ENCODE peak calls at places on chromosomes 2 and 18, in seven cellular contexts. E is NCI-H1092, G is T-helper 2 cell, J is MCF 10A, N is HFFc6, B is NCI-H1694, K is H7. O is an unnamed sample.

GRCh38 chr18:79507546-79508480 is 112.1 kb downstream of the NFATC1 start:
- DNase-seq in E (no peak), G (no peak), J (no peak), N (peak), B (no peak), K (peak), O (peak)

GRCh38 chr2:134429886-134430285 is 176.0 kb downstream of the MGAT5 start:
- DNase-seq in E (no peak), G (no peak), J (no peak), N (no peak), B (no peak), K (no peak), O (no peak)

GRCh38 chr18:46624127-46624526 is 32.9 kb downstream of the LOXHD1 start:
- DNase-seq in E (no peak), G (peak), J (no peak), N (no peak), B (no peak), K (no peak), O (no peak)

GRCh38 chr2:148645925-148646559 is 1.5 kb downstream of the EPC2 start:
- DNase-seq in E (peak), G (peak), J (peak), N (peak), B (peak), K (peak), O (peak)

GRCh38 chr2:146295080-146295670 is 1549.7 kb upstream of the ACVR2A start:
- DNase-seq in E (no peak), G (no peak), J (peak), N (no peak), B (no peak), K (no peak), O (no peak)

GRCh38 chr2:60496475-60496874 is 57.0 kb downstream of the BCL11A start:
- DNase-seq in E (no peak), G (no peak), J (no peak), N (no peak), B (no peak), K (no peak), O (no peak)

GRCh38 chr18:50807199-50807598 is 12.6 kb downstream of the MRO start:
- DNase-seq in E (no peak), G (no peak), J (no peak), N (no peak), B (no peak), K (no peak), O (no peak)

GRCh38 chr2:213306320-213306942 is 22.2 kb downstream of the SPAG16 start:
- DNase-seq in E (no peak), G (no peak), J (peak), N (peak), B (no peak), K (no peak), O (no peak)

GRCh38 chr2:121689356-121689755 is 40.1 kb upstream of the CLASP1 start:
- DNase-seq in E (peak), G (no peak), J (peak), N (peak), B (peak), K (no peak), O (no peak)

GRCh38 chr2:149331023-149331400 is 625 bp downstream of the LYPD6 start:
- DNase-seq in E (no peak), G (no peak), J (no peak), N (no peak), B (no peak), K (no peak), O (no peak)

GRCh38 chr2:101516833-101517690 is 42.1 kb upstream of the RFX8 start:
- DNase-seq in E (no peak), G (no peak), J (peak), N (peak), B (no peak), K (no peak), O (peak)

GRCh38 chr2:238383743-238384370 is 42.9 kb upstream of the ASB1 start:
- DNase-seq in E (no peak), G (no peak), J (no peak), N (no peak), B (no peak), K (no peak), O (no peak)